ENCODE peak calls at places on chromosome 13, in nine cellular contexts. One of them, this sample, is unnamed.

GRCh38 chr13:74021507-74021906 is 112.7 kb downstream of the KLF12 start:
- DNase-seq in HFF-Myc: no peak
- DNase-seq in neural progenitor cell: no peak
- DNase-seq in endodermal cell: no peak
- DNase-seq in hepatocyte: peak
- DNase-seq in mucosa of descending colon: no peak
- DNase-seq in fibroblast of pulmonary artery: no peak
- DNase-seq in A673: no peak
- DNase-seq in GM10248: no peak
- DNase-seq in this sample: no peak

GRCh38 chr13:29539866-29540265 is 55.6 kb downstream of the SLC7A1 start:
- DNase-seq in hepatocyte: no peak
- DNase-seq in HFF-Myc: no peak
- DNase-seq in endodermal cell: no peak
- DNase-seq in mucosa of descending colon: no peak
- DNase-seq in GM10248: no peak
- DNase-seq in A673: no peak
- DNase-seq in neural progenitor cell: no peak
- DNase-seq in fibroblast of pulmonary artery: no peak
- DNase-seq in this sample: no peak

GRCh38 chr13:98761126-98761978 is 8.9 kb upstream of the SLC15A1 start:
- DNase-seq in fibroblast of pulmonary artery: peak
- DNase-seq in HFF-Myc: no peak
- DNase-seq in mucosa of descending colon: no peak
- DNase-seq in A673: no peak
- DNase-seq in hepatocyte: no peak
- DNase-seq in GM10248: peak
- DNase-seq in neural progenitor cell: no peak
- DNase-seq in endodermal cell: no peak
- DNase-seq in this sample: peak

GRCh38 chr13:40812102-40812501 is 22.7 kb downstream of the SLC25A15 start:
- DNase-seq in fibroblast of pulmonary artery: no peak
- DNase-seq in A673: no peak
- DNase-seq in mucosa of descending colon: no peak
- DNase-seq in neural progenitor cell: no peak
- DNase-seq in hepatocyte: no peak
- DNase-seq in GM10248: no peak
- DNase-seq in HFF-Myc: no peak
- DNase-seq in endodermal cell: no peak
- DNase-seq in this sample: no peak

GRCh38 chr13:38967446-38967845 is 23.2 kb downstream of the STOML3 start:
- DNase-seq in fibroblast of pulmonary artery: no peak
- DNase-seq in hepatocyte: no peak
- DNase-seq in neural progenitor cell: no peak
- DNase-seq in HFF-Myc: no peak
- DNase-seq in GM10248: no peak
- DNase-seq in endodermal cell: no peak
- DNase-seq in A673: no peak
- DNase-seq in mucosa of descending colon: no peak
- DNase-seq in this sample: no peak

GRCh38 chr13:67238277-67238859 is 8.2 kb upstream of the PCDH9 start:
- DNase-seq in A673: peak
- DNase-seq in hepatocyte: peak
- DNase-seq in neural progenitor cell: no peak
- DNase-seq in mucosa of descending colon: no peak
- DNase-seq in GM10248: peak
- DNase-seq in endodermal cell: no peak
- DNase-seq in HFF-Myc: no peak
- DNase-seq in fibroblast of pulmonary artery: peak
- DNase-seq in this sample: no peak

GRCh38 chr13:89239361-89240127 is 1568.4 kb downstream of the SLITRK5 start:
- DNase-seq in HFF-Myc: no peak
- DNase-seq in A673: no peak
- DNase-seq in GM10248: no peak
- DNase-seq in neural progenitor cell: no peak
- DNase-seq in fibroblast of pulmonary artery: peak
- DNase-seq in hepatocyte: no peak
- DNase-seq in mucosa of descending colon: no peak
- DNase-seq in endodermal cell: no peak
- DNase-seq in this sample: no peak

GRCh38 chr13:25688524-25688923 is 316.8 kb downstream of the ATP8A2 start:
- DNase-seq in GM10248: no peak
- DNase-seq in endodermal cell: no peak
- DNase-seq in A673: no peak
- DNase-seq in fibroblast of pulmonary artery: no peak
- DNase-seq in hepatocyte: no peak
- DNase-seq in HFF-Myc: no peak
- DNase-seq in neural progenitor cell: no peak
- DNase-seq in mucosa of descending colon: no peak
- DNase-seq in this sample: no peak

GRCh38 chr13:29428992-29429315 is 166.5 kb downstream of the SLC7A1 start:
- DNase-seq in hepatocyte: no peak
- DNase-seq in mucosa of descending colon: no peak
- DNase-seq in fibroblast of pulmonary artery: no peak
- DNase-seq in A673: no peak
- DNase-seq in neural progenitor cell: no peak
- DNase-seq in GM10248: no peak
- DNase-seq in endodermal cell: no peak
- DNase-seq in HFF-Myc: no peak
- DNase-seq in this sample: no peak

GRCh38 chr13:94537740-94538630 is 58.0 kb downstream of the TGDS start:
- DNase-seq in A673: no peak
- DNase-seq in GM10248: no peak
- DNase-seq in fibroblast of pulmonary artery: no peak
- DNase-seq in endodermal cell: no peak
- DNase-seq in HFF-Myc: no peak
- DNase-seq in hepatocyte: no peak
- DNase-seq in mucosa of descending colon: no peak
- DNase-seq in neural progenitor cell: no peak
- DNase-seq in this sample: no peak

GRCh38 chr13:23876265-23876664 is 12.9 kb downstream of the MIPEP start:
- DNase-seq in hepatocyte: peak
- DNase-seq in A673: peak
- DNase-seq in HFF-Myc: no peak
- DNase-seq in GM10248: no peak
- DNase-seq in mucosa of descending colon: no peak
- DNase-seq in neural progenitor cell: peak
- DNase-seq in fibroblast of pulmonary artery: peak
- DNase-seq in endodermal cell: no peak
- DNase-seq in this sample: no peak

GRCh38 chr13:63161219-63161618 is 1745.6 kb upstream of the PCDH20 start:
- DNase-seq in A673: no peak
- DNase-seq in mucosa of descending colon: no peak
- DNase-seq in endodermal cell: no peak
- DNase-seq in HFF-Myc: no peak
- DNase-seq in fibroblast of pulmonary artery: peak
- DNase-seq in neural progenitor cell: no peak
- DNase-seq in GM10248: no peak
- DNase-seq in hepatocyte: no peak
- DNase-seq in this sample: no peak

GRCh38 chr13:60755380-60756163 is 358.6 kb downstream of the TDRD3 start:
- DNase-seq in endodermal cell: peak
- DNase-seq in mucosa of descending colon: no peak
- DNase-seq in HFF-Myc: no peak
- DNase-seq in A673: no peak
- DNase-seq in hepatocyte: peak
- DNase-seq in GM10248: no peak
- DNase-seq in fibroblast of pulmonary artery: no peak
- DNase-seq in neural progenitor cell: peak
- DNase-seq in this sample: no peak
- TF ChIP-seq CTCF in endodermal cell: peak
- TF ChIP-seq CTCF in mucosa of descending colon: no peak
- TF ChIP-seq CTCF in HFF-Myc: no peak
- TF ChIP-seq CTCF in A673: peak
- TF ChIP-seq CTCF in hepatocyte: peak
- TF ChIP-seq CTCF in GM10248: no peak
- TF ChIP-seq CTCF in fibroblast of pulmonary artery: no peak
- TF ChIP-seq CTCF in neural progenitor cell: peak
- TF ChIP-seq CTCF in this sample: no peak

DNA sequence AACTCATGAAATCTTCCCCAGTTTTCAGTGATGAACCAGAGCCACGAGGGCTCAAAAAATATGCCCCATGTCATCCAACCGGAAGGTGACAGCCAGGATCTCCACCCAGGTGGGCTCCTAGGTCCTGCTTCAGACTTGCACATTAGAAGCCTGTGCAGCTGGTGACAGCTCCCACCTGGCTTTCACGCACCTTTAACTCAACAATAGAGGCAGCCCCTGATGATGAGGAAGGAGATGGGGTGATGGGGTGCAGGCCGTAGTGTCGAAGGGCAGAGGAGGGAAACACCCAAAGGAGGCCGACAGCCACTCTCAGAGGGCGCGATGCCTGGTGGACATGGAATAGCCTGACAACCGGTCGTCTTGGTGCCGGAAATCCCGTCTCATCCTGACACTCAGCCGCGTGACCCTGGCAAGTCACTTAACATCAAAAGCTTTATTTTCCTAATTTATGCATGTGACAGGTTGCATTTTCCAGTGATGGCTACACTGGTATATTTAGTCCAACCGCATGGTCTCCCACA is 118.0 kb downstream of the SOX1 start:
- DNase-seq in GM10248: no peak
- DNase-seq in fibroblast of pulmonary artery: no peak
- DNase-seq in neural progenitor cell: no peak
- DNase-seq in A673: no peak
- DNase-seq in endodermal cell: peak
- DNase-seq in mucosa of descending colon: no peak
- DNase-seq in HFF-Myc: no peak
- DNase-seq in hepatocyte: no peak
- DNase-seq in this sample: no peak
- TF ChIP-seq CTCF in GM10248: no peak
- TF ChIP-seq CTCF in fibroblast of pulmonary artery: no peak
- TF ChIP-seq CTCF in neural progenitor cell: no peak
- TF ChIP-seq CTCF in A673: no peak
- TF ChIP-seq CTCF in endodermal cell: no peak
- TF ChIP-seq CTCF in mucosa of descending colon: no peak
- TF ChIP-seq CTCF in HFF-Myc: no peak
- TF ChIP-seq CTCF in hepatocyte: no peak
- TF ChIP-seq CTCF in this sample: no peak

DNA sequence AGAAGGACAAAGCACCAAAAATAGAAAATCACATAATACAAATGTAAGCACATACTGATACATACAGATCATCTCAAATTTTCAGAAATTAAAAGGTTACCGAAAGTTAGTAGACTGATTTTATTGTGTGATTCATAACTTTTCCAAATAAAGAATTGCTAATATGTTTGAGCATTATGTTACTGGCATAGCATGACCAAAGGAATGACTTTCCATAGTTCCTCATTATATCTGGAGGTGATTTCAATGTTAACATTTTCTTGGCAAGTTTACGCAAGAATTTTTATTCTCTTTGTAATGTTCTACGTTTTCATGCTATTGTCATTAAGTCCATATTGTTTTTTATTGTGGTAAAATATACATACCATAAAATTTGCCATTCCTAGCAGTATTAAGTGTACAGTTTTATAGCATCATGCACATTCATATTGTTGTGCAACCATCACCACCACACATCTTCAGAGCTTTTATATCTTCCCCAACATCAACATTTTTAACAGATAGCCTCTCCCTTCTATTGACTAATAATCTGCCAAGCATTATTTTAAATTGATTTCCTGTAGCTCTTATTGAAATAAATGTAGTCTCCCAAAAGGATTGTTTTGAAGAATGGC is 14.8 kb downstream of the KCTD12 start:
- DNase-seq in fibroblast of pulmonary artery: no peak
- DNase-seq in HFF-Myc: no peak
- DNase-seq in neural progenitor cell: no peak
- DNase-seq in A673: no peak
- DNase-seq in hepatocyte: no peak
- DNase-seq in GM10248: no peak
- DNase-seq in endodermal cell: no peak
- DNase-seq in mucosa of descending colon: no peak
- DNase-seq in this sample: no peak
- TF ChIP-seq CTCF in fibroblast of pulmonary artery: no peak
- TF ChIP-seq CTCF in HFF-Myc: no peak
- TF ChIP-seq CTCF in neural progenitor cell: no peak
- TF ChIP-seq CTCF in A673: no peak
- TF ChIP-seq CTCF in hepatocyte: no peak
- TF ChIP-seq CTCF in GM10248: no peak
- TF ChIP-seq CTCF in endodermal cell: no peak
- TF ChIP-seq CTCF in mucosa of descending colon: no peak
- TF ChIP-seq CTCF in this sample: no peak

DNA sequence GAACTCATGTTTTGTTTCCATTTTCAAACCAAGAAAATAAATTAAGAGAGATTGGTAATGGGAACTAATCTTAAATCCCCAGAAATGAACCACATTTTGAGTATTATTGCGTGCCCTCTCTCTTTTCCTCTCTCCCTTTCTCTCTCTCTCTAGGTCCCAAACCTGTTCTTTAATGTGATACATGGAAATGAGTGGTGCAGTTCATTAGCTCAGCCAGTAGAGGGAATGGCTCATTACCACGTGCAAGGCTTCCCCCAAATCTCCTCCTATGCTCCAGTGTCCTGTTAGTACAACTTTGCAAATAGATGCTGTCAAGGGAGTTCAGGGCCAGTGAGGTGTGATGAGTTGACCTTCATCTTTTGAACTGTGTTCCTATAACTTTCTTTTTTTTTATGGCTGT is 178.4 kb downstream of the FGF9 start:
- DNase-seq in mucosa of descending colon: no peak
- DNase-seq in fibroblast of pulmonary artery: peak
- DNase-seq in A673: peak
- DNase-seq in endodermal cell: peak
- DNase-seq in hepatocyte: peak
- DNase-seq in GM10248: peak
- DNase-seq in neural progenitor cell: peak
- DNase-seq in HFF-Myc: no peak
- DNase-seq in this sample: no peak
- TF ChIP-seq CTCF in mucosa of descending colon: no peak
- TF ChIP-seq CTCF in fibroblast of pulmonary artery: no peak
- TF ChIP-seq CTCF in A673: peak
- TF ChIP-seq CTCF in endodermal cell: peak
- TF ChIP-seq CTCF in hepatocyte: peak
- TF ChIP-seq CTCF in GM10248: peak
- TF ChIP-seq CTCF in neural progenitor cell: peak
- TF ChIP-seq CTCF in HFF-Myc: no peak
- TF ChIP-seq CTCF in this sample: no peak

DNA sequence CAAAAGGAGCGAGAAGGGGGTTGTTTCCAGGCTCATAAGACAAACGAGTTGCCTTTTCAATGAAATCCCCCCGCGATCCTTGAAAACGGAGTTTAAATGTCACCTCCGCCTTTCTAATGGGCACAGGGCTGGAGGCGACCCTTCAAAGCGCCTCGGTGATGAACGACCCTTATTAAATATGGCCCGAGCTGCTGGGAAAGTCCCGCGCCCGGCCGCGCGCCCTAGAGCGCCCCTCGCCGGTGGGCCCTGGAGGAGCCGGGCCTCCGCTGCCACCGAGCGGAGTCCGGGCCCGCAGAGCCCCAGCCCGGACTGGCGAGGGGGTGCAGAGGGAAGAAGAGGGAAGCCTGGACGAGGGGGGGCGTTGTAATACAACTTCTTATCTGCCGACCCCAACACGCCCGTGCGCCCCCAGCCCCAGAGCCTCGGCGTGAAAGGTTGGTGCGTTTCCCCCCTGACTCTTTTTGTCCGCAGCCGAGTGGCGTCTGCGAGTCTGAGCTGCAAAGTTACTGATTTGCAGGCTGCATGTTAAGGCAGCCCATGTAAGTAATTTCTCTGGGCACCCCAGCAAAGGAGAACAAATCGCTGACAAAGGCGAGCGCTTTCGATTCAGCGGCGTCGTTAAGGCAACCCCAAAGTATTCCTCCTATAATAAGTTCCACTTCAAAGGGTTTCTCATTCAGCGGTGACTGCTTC is 11.9 kb downstream of the ZIC5 start:
- DNase-seq in A673: no peak
- DNase-seq in mucosa of descending colon: no peak
- DNase-seq in HFF-Myc: no peak
- DNase-seq in endodermal cell: peak
- DNase-seq in neural progenitor cell: peak
- DNase-seq in hepatocyte: no peak
- DNase-seq in fibroblast of pulmonary artery: no peak
- DNase-seq in GM10248: no peak
- DNase-seq in this sample: no peak
- TF ChIP-seq CTCF in A673: no peak
- TF ChIP-seq CTCF in mucosa of descending colon: no peak
- TF ChIP-seq CTCF in HFF-Myc: peak
- TF ChIP-seq CTCF in endodermal cell: peak
- TF ChIP-seq CTCF in neural progenitor cell: peak
- TF ChIP-seq CTCF in hepatocyte: peak
- TF ChIP-seq CTCF in fibroblast of pulmonary artery: no peak
- TF ChIP-seq CTCF in GM10248: no peak
- TF ChIP-seq CTCF in this sample: no peak